ENCODE peak calls at places on chromosomes 5 and 9, in four cellular contexts. F is K562, W is GM12878, T is HL-60. G is an unnamed sample.

GRCh38 chr5:1371191-1371590 is 26.3 kb upstream of the CLPTM1L start:
- DNase-seq in W (no peak), F (no peak), T (no peak), G (no peak)

GRCh38 chr5:76337949-76338589 is 65.0 kb upstream of the IQGAP2 start:
- DNase-seq in W (peak), F (peak), T (no peak), G (peak)

GRCh38 chr5:31211098-31211497 is 17.6 kb downstream of the CDH6 start:
- DNase-seq in T (no peak), F (no peak), W (no peak), G (no peak)

GRCh38 chr5:124871299-124871698 is 124.9 kb upstream of the ZNF608 start:
- DNase-seq in W (no peak), T (no peak), F (no peak), G (no peak)

GRCh38 chr9:89929721-89930480 is 325.1 kb downstream of the GADD45G start:
- DNase-seq in F (no peak), W (no peak), T (no peak), G (no peak)

GRCh38 chr9:100355561-100355960 is 2.8 kb upstream of the TEX10 start:
- DNase-seq in T (no peak), F (no peak), W (no peak), G (no peak)

GRCh38 chr9:36036780-36037579 is at the start of gene RECK:
- DNase-seq in W (no peak), F (peak), T (peak), G (peak)

GRCh38 chr9:36091028-36091953 is 45.2 kb upstream of the GLIPR2 start:
- DNase-seq in T (no peak), F (no peak), W (no peak), G (no peak)

GRCh38 chr5:56464935-56465756 is 232.0 kb upstream of the ANKRD55 start:
- DNase-seq in T (no peak), F (no peak), W (no peak), G (no peak)

GRCh38 chr5:1078206-1078605 is 33.7 kb downstream of the SLC12A7 start:
- DNase-seq in F (no peak), T (no peak), W (no peak), G (no peak)

GRCh38 chr5:68444048-68444447 is 228.5 kb downstream of the PIK3R1 start:
- DNase-seq in F (no peak), T (no peak), W (no peak), G (no peak)

GRCh38 chr9:92973700-92974099 is 26.4 kb downstream of the FGD3 start:
- DNase-seq in F (no peak), W (no peak), T (no peak), G (no peak)

GRCh38 chr5:82255844-82256243 is 22.3 kb downstream of the RPS23 start:
- DNase-seq in T (no peak), F (no peak), W (no peak), G (no peak)

GRCh38 chr9:36140086-36141084 is 3.9 kb downstream of the GLIPR2 start:
- DNase-seq in F (no peak), W (no peak), T (no peak), G (no peak)

GRCh38 chr5:101306391-101307137 is 403.5 kb upstream of the ST8SIA4 start:
- DNase-seq in F (no peak), W (no peak), T (no peak), G (no peak)

GRCh38 chr9:35726876-35727438 is 5.0 kb downstream of the TLN1 start:
- DNase-seq in W (no peak), F (no peak), T (no peak), G (no peak)

GRCh38 chr9:101449071-101449721 is 13.6 kb upstream of the ALDOB start:
- DNase-seq in T (no peak), F (peak), W (no peak), G (peak)

GRCh38 chr9:135370411-135371375 is 108.9 kb upstream of the PPP1R26 start:
- DNase-seq in F (no peak), W (no peak), T (no peak), G (no peak)

GRCh38 chr5:3694819-3695218 is 99.2 kb downstream of the IRX1 start:
- DNase-seq in W (no peak), T (no peak), F (no peak), G (no peak)

GRCh38 chr5:14268236-14268701 is 125.1 kb downstream of the TRIO start:
- DNase-seq in F (peak), T (no peak), W (no peak), G (no peak)

DNA sequence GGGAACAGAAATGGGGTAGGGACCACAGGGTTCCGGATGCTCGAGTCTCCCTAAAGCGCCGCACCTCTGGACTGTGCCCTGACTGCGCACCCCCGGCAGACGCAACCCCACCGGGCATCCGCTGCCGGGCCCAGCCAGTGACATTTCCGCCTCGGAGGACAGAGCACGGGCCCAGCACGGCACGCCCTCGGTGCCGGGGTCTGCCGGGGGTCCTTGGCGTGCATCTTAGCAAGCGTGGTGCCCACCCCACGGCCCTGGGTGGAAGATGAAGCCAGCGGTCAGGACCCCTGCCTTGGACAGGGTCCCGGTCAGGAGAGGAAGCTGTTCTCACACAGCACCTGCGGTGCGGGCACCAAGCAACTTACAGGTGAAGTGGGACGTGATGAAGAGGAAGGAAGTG is 7.1 kb downstream of the INPP5E start:
- DNase-seq in F (no peak), T (no peak), W (no peak), G (no peak)
- TF ChIP-seq SPI1 in F (no peak), T (no peak), W (no peak), G (no peak)

GRCh38 chr5:156386976-156387375 is 60.0 kb downstream of the SGCD start:
- DNase-seq in W (no peak), T (no peak), F (no peak), G (no peak)
- TF ChIP-seq SPI1 in W (no peak), T (no peak), F (no peak), G (no peak)

GRCh38 chr9:12794024-12794799 is 19.4 kb downstream of the LURAP1L start:
- DNase-seq in T (no peak), F (no peak), W (no peak), G (no peak)

GRCh38 chr9:12801663-12802062 is 26.8 kb downstream of the LURAP1L start:
- DNase-seq in T (no peak), W (no peak), F (no peak), G (no peak)

GRCh38 chr9:12798066-12798770 is 23.4 kb downstream of the LURAP1L start:
- DNase-seq in W (no peak), F (no peak), T (no peak), G (no peak)

GRCh38 chr9:12797037-12797436 is 22.2 kb downstream of the LURAP1L start:
- DNase-seq in F (no peak), T (no peak), W (no peak), G (no peak)
- TF ChIP-seq SPI1 in F (no peak), T (no peak), W (no peak), G (no peak)

DNA sequence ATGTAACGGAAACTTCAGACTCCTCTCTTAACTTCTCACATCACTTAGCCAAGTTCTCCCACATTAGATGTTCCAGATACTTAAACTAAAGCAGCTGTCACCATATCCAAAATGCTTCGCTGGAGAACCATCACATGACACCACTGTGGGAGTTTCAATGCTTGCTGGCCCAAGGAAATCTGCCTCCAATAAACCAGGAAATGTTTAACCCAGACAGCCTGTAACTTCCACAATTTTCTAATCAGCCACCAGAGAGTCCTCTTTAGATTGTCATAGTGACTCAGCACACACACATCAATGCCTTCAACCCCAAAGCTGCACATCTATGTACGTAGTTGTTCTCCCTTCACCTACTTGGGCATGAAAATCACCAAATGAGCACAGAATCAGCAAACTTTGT is 118.7 kb downstream of the LPAR1 start:
- DNase-seq in T (no peak), F (no peak), W (no peak), G (no peak)
- TF ChIP-seq SPI1 in T (no peak), F (no peak), W (no peak), G (no peak)

GRCh38 chr9:16626577-16627130 is 243.8 kb downstream of the BNC2 start:
- DNase-seq in F (no peak), T (no peak), W (no peak), G (no peak)
- TF ChIP-seq SPI1 in F (no peak), T (no peak), W (no peak), G (no peak)

GRCh38 chr5:134965271-134965825 is 2.4 kb upstream of the CATSPER3 start:
- DNase-seq in F (no peak), W (no peak), T (no peak), G (no peak)

GRCh38 chr5:134969166-134969565 is 1.5 kb downstream of the CATSPER3 start:
- DNase-seq in T (no peak), W (no peak), F (no peak), G (no peak)

GRCh38 chr5:134968055-134968454 is 348 bp downstream of the CATSPER3 start:
- DNase-seq in T (no peak), W (no peak), F (no peak), G (no peak)

GRCh38 chr5:134967607-134968006 is at the start of gene CATSPER3:
- DNase-seq in W (no peak), T (no peak), F (no peak), G (no peak)

GRCh38 chr5:134964359-134965270 is 3.1 kb upstream of the CATSPER3 start:
- DNase-seq in F (no peak), T (no peak), W (no peak), G (no peak)
- TF ChIP-seq SPI1 in F (no peak), T (no peak), W (no peak), G (no peak)

DNA sequence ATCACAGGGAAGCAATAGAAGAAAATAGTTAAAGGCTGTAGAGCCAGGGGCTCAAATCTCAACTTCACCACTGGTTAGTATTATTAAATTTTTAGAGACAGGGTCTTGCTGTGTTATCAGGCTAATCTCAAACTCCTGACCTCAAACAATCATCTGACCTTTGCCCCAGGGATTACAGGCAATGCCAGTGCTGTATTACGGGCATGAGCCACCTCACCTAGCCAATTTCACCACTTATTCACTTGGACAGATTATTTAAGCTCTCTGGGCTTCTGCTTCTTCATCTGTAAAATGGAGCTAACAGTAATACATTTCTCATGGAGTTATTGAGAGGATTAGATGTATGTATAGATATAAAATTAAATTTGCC is 155.9 kb upstream of the KLF4 start:
- DNase-seq in W (no peak), T (no peak), F (no peak), G (no peak)
- TF ChIP-seq SPI1 in W (no peak), T (no peak), F (no peak), G (no peak)

GRCh38 chr9:129341197-129341990 is 163.3 kb upstream of the IER5L start:
- DNase-seq in F (no peak), T (no peak), W (no peak), G (no peak)

GRCh38 chr9:129343119-129343696 is 165.1 kb upstream of the IER5L start:
- DNase-seq in F (no peak), W (no peak), T (no peak), G (no peak)

GRCh38 chr9:129340427-129341196 is 162.6 kb upstream of the IER5L start:
- DNase-seq in T (no peak), F (no peak), W (no peak), G (no peak)

GRCh38 chr9:129342591-129342990 is 164.5 kb upstream of the IER5L start:
- DNase-seq in W (no peak), F (no peak), T (no peak), G (no peak)

GRCh38 chr9:129341991-129342348 is 163.9 kb upstream of the IER5L start:
- DNase-seq in F (no peak), T (no peak), W (no peak), G (no peak)
- TF ChIP-seq SPI1 in F (no peak), T (no peak), W (no peak), G (no peak)

GRCh38 chr9:124771867-124772621 is 933 bp upstream of the NR6A1 start:
- DNase-seq in W (no peak), T (no peak), F (peak), G (no peak)
- TF ChIP-seq SPI1 in W (no peak), T (no peak), F (no peak), G (no peak)

DNA sequence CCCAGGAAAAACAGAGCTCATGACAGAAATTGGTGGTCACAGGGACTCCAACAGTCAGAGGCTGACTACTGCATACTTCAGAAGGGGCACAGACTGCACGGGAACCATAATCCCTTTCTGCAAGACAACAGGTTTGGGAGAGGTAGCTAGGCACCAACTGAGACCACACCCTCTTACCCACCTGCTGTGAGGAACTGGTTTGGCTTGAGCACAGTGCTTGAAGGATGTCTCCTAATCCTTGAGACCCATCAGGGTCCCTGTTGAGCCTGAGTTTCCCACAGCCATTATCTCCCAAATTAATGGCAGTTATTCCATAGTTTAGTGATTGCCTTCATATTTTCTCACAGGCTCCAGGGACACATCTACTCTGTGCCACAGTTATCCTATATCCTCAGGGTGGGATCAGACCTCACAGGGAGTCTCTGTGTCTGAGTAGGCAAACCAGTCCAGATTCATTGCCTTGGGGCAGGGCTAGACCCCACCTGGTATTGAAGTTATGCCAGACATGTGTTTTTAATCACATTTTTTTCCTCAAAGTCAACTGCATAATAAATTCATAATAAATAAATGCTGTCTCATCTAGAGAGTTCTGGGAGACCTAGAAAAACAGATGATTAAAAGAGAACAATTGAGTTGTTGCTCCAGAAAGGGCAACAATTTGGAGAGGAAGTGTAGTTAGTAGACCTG is 9.3 kb upstream of the CAST start:
- DNase-seq in W (no peak), T (no peak), F (no peak), G (no peak)
- TF ChIP-seq SPI1 in W (no peak), T (no peak), F (no peak), G (no peak)

G was measured in GM12891.